ENCODE peak calls at places on chromosomes 2 and 18, in nine cellular contexts. X is left kidney; N is NCI-H2029; W is stimulated activated CD8-positive, alpha-beta memory T cell treated with anti-CD3 and anti-CD28 coated beads, Interleukin-4, amount 100 ng/mL, for 4 hours; V is AG08395; G is stimulated activated CD4-positive, alpha-beta T cell treated with anti-CD3 and anti-CD28 coated beads, Interleukin-1b, Interleukin-23, amount 100 ng/mL, for 1 hour; T is ecto neural progenitor cell; L is NCI-H774; Q is activated T-cell treated with anti-CD3 and anti-CD28 coated beads, Interleukin-2, amount 50 U/mL, for 72 hours. S is an unnamed sample.

GRCh38 chr2:71846669-71847291 is 300.9 kb downstream of the CYP26B1 start:
- DNase-seq in X (no peak), N (no peak), W (no peak), V (peak; percentile 82), G (no peak), T (peak; percentile 19), L (no peak), Q (no peak), S (no peak)

GRCh38 chr2:214713080-214713830 is 96.2 kb downstream of the BARD1 start:
- DNase-seq in X (no peak), N (peak; percentile 27), W (no peak), V (no peak), G (no peak), T (no peak), L (no peak), Q (no peak), S (no peak)

GRCh38 chr2:47744074-47744473 is 38.9 kb upstream of the MSH6 start:
- DNase-seq in X (no peak), N (no peak), W (no peak), V (no peak), G (no peak), T (no peak), L (no peak), Q (no peak), S (no peak)

GRCh38 chr2:18922276-18922675 is 332.9 kb upstream of the NT5C1B start:
- DNase-seq in X (no peak), N (no peak), W (no peak), V (peak; percentile 31), G (no peak), T (no peak), L (no peak), Q (no peak), S (no peak)

GRCh38 chr2:242013771-242014170 is 144.2 kb downstream of the RTP5 start:
- DNase-seq in X (no peak), N (no peak), W (no peak), V (no peak), G (no peak), T (no peak), L (no peak), Q (no peak), S (no peak)

GRCh38 chr2:133484106-133484505 is 84.2 kb downstream of the NCKAP5 start:
- DNase-seq in X (no peak), N (no peak), W (no peak), V (peak; percentile 82), G (no peak), T (no peak), L (no peak), Q (no peak), S (no peak)

GRCh38 chr2:201263774-201264173 is 3.4 kb downstream of the CASP8 start:
- DNase-seq in X (no peak), N (no peak), W (no peak), V (no peak), G (no peak), T (no peak), L (no peak), Q (no peak), S (no peak)

GRCh38 chr2:240601831-240602160 is 15.3 kb downstream of the CAPN10 start:
- DNase-seq in X (no peak), N (no peak), W (no peak), V (no peak), G (no peak), T (no peak), L (no peak), Q (no peak), S (no peak)

GRCh38 chr18:49247786-49248185 is 212.7 kb downstream of the DYM start:
- DNase-seq in X (peak; percentile 18), N (no peak), W (no peak), V (peak; percentile 17), G (no peak), T (no peak), L (no peak), Q (no peak), S (no peak)